ENCODE peak calls at places on chromosomes 6 and 20, in seven cellular contexts. Y is mammary epithelial cell; H is uterus; S is effector memory CD4-positive, alpha-beta T cell; A is adipocyte; R is RWPE2; F is fibroblast of lung. U is an unnamed sample.
A peak's percentile ranks its signal among the peaks of the same experiment; 100 is the strongest.

GRCh38 chr20:57387945-57388351 is 3.2 kb upstream of the RBM38 start:
- DNase-seq in S (no peak), R (peak; percentile 70), H (no peak), A (no peak), F (no peak), Y (no peak), U (no peak)

GRCh38 chr6:81787313-81788068 is 35.0 kb upstream of the TENT5A start:
- DNase-seq in A (peak; percentile 47), S (no peak), Y (peak; percentile 44), R (no peak), H (no peak), F (peak; percentile 69), U (peak; percentile 20)

GRCh38 chr6:148509789-148510581 is 167.3 kb downstream of the SASH1 start:
- DNase-seq in R (no peak), S (no peak), Y (peak; percentile 79), H (peak; percentile 48), A (peak; percentile 97), F (peak; percentile 95), U (peak; percentile 96)

GRCh38 chr6:107080036-107080435 is 35.3 kb downstream of the BEND3 start:
- DNase-seq in S (no peak), F (no peak), A (peak; percentile 4), H (no peak), Y (no peak), R (no peak), U (no peak)

GRCh38 chr6:38212579-38212978 is 393.1 kb downstream of the ZFAND3 start:
- DNase-seq in R (no peak), S (no peak), A (peak; percentile 61), F (peak; percentile 39), Y (no peak), H (no peak), U (no peak)

GRCh38 chr6:170480045-170480714 is 72.9 kb downstream of the PSMB1 start:
- DNase-seq in F (no peak), A (peak; percentile 42), R (no peak), H (no peak), Y (peak; percentile 21), S (no peak), U (no peak)

GRCh38 chr20:60362531-60362930 is 404.3 kb downstream of the CDH26 start:
- DNase-seq in A (no peak), Y (no peak), S (no peak), R (peak; percentile 53), F (peak; percentile 8), H (no peak), U (no peak)

GRCh38 chr6:106608080-106608668 is 21.1 kb downstream of the RTN4IP1 start:
- DNase-seq in H (no peak), A (peak; percentile 53), F (peak; percentile 51), S (no peak), Y (peak; percentile 66), R (no peak), U (no peak)

GRCh38 chr6:41469156-41469950 is 76.8 kb upstream of the FOXP4 start:
- DNase-seq in R (no peak), S (no peak), H (no peak), Y (no peak), F (no peak), A (no peak), U (no peak)

GRCh38 chr6:93164781-93165180 is 254.6 kb downstream of the EPHA7 start:
- DNase-seq in F (peak; percentile 53), A (no peak), S (no peak), H (no peak), R (no peak), Y (no peak), U (peak; percentile 63)

GRCh38 chr6:112802154-112802553 is 455.0 kb downstream of the RFPL4B start:
- DNase-seq in F (peak; percentile 96), A (peak; percentile 93), S (no peak), H (no peak), Y (peak; percentile 26), R (no peak), U (peak; percentile 89)

GRCh38 chr6:81718126-81718525 is 34.4 kb downstream of the TENT5A start:
- DNase-seq in R (no peak), A (no peak), F (peak; percentile 9), H (no peak), Y (no peak), S (no peak), U (no peak)

GRCh38 chr6:89859744-89860143 is 30.1 kb downstream of the CASP8AP2 start:
- DNase-seq in A (no peak), S (no peak), R (no peak), F (no peak), Y (peak; percentile 1), H (no peak), U (no peak)

GRCh38 chr6:142810952-142811514 is 133.9 kb downstream of the HIVEP2 start:
- DNase-seq in S (no peak), A (peak; percentile 28), R (no peak), H (no peak), Y (no peak), F (peak; percentile 19), U (no peak)

GRCh38 chr20:10502098-10502526 is 67.0 kb downstream of the SLX4IP start:
- DNase-seq in R (no peak), A (no peak), F (no peak), Y (no peak), H (no peak), S (no peak), U (no peak)

GRCh38 chr20:40160151-40160550 is 528.9 kb downstream of the MAFB start:
- DNase-seq in R (no peak), H (peak; percentile 26), F (no peak), A (peak; percentile 50), S (no peak), Y (peak; percentile 41), U (no peak)

GRCh38 chr6:74114428-74114827 is 418.4 kb downstream of the CD109 start:
- DNase-seq in H (no peak), S (no peak), F (no peak), R (no peak), Y (no peak), A (no peak), U (no peak)

GRCh38 chr6:125793863-125794262 is 3.1 kb downstream of the NCOA7 start:
- DNase-seq in S (no peak), A (peak; percentile 68), F (no peak), R (no peak), Y (peak; percentile 55), H (no peak), U (no peak)

GRCh38 chr6:125792172-125792571 is 1.4 kb downstream of the NCOA7 start:
- DNase-seq in S (no peak), H (no peak), Y (peak; percentile 50), R (no peak), F (no peak), A (no peak), U (no peak)

GRCh38 chr6:125794342-125795137 is 3.8 kb downstream of the NCOA7 start:
- DNase-seq in Y (peak; percentile 27), S (no peak), R (no peak), A (peak; percentile 82), F (no peak), H (no peak), U (no peak)

GRCh38 chr6:125792680-125793079 is 1.9 kb downstream of the NCOA7 start:
- DNase-seq in R (no peak), S (no peak), H (no peak), A (peak; percentile 75), Y (peak; percentile 35), F (peak; percentile 43), U (no peak)

DNA sequence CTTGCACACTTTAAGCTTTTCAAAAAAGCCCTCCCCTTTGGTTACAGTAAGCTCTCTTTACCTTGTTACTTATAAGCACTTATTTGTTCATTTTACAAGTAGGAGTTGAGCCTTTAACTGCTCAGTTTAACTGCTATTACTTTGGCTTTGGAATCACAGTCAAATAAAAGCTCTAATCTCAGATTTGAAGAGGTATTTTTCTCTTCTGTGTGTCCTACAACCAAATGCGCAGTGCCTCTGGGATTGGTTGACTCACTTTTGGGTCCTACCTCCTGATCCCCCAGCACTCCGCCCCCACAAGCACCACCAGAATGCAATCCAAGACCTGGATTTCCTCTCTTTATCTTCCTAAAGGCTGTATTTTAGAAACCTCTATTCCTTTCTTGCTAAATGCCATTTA is 2.5 kb downstream of the NCOA7 start:
- DNase-seq in A (peak; percentile 53), S (no peak), Y (no peak), H (no peak), F (no peak), R (no peak), U (no peak)
- H3K4me3 ChIP-seq in A (peak overlapping the region; percentile 90), S (no peak overlapping the region), Y (no peak overlapping the region), H (no peak overlapping the region), F (no peak overlapping the region), R (no peak overlapping the region), U (no peak overlapping the region)

DNA sequence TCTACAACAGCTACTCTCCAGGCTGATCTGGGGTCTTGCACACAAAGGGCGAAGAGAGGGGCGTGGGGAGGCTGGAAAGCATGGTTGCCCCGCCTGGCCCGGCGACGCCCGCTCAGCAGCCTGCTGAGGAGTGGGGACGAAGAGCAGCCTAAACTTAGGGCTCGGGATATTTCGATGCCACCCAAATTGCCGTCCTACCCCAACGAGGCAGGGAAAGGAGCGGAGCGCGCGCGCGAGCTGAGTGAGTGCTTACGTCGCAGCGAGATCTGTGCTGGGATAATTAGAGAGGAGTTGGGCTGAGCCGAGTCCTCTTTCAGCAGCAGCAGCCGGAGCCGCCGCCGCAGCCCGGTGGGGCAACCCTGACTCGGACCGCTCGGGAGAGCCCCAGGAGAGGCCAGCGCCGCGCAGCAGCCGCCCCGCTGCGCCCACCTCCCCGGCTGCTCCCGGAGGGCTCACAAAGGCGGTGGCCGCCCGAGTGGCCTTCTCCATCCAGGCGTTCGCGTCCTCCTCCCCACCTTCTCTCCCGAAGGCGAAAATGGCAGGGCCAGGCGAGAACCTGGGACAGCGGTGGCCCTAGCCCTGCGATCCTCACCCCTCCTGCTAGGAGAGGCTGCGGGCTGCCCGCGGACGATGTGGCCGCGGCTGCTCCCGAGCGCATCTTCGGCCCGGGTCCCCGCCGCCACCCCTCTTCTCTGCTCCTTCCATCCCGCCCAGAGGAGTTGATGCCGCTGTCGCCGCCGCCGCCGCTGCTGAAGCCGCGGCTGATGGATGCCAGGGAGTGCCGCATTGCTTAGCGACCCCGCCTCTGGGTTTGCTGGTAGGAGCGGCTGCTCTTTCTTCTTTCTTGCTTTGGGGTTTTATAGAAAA is at the start of gene CLVS2:
- DNase-seq in S (no peak), A (peak; percentile 13), H (peak; percentile 26), Y (peak; percentile 7), R (no peak), F (peak; percentile 25), U (peak; percentile 7)
- H3K4me3 ChIP-seq in S (no peak within 1 kb of the TSS), A (peak within 1 kb of the TSS; percentile 63), H (peak within 1 kb of the TSS; percentile 48), Y (peak within 1 kb of the TSS; percentile 18), R (peak within 1 kb of the TSS; percentile 6), F (peak within 1 kb of the TSS; percentile 20), U (peak within 1 kb of the TSS; percentile 53)

DNA sequence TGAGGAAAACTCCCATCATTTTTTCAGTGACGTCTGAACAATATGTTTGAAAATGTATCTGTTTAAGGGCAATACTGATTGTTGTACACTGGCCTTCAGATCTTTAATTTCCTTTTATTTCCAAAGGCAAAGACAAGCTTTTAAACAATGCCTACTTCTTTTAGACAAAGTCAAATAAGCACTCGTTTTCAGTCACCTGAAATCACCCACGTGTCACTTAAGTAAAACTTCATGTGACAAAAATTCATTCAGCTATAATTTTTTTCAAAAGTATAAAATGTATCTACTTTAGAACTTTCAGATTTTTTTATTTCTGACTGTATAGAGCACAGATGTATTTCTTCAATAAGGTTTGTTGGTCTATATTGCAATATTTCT is 113.5 kb upstream of the BEND6 start:
- DNase-seq in A (no peak), S (no peak), Y (no peak), H (no peak), F (no peak), R (no peak), U (no peak)
- H3K4me3 ChIP-seq in A (peak overlapping the region; percentile 86), S (no peak overlapping the region), Y (no peak overlapping the region), H (no peak overlapping the region), F (peak overlapping the region; percentile 95), R (peak overlapping the region; percentile 6), U (peak overlapping the region; percentile 86)

DNA sequence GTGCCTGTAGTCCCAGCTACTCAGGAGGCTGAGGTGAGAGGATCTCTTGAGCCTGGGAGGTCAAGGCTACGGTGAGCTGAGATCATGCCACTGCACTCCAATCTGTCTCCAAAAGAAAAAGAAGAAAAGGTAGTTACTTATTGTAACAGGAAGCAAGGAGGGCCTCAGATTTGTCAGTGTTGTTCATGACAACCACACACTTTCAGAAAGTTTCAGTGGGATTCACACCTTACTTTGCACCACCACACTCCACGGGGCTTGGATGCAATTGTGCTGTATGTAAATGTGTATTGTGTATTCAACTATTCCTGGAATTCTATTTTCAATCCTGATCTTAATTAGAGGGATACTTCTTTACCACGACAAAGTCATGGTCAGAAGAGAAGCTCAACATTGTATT is 142.6 kb downstream of the ELOVL4 start:
- DNase-seq in R (no peak), F (no peak), S (no peak), Y (no peak), H (no peak), A (no peak), U (no peak)
- H3K4me3 ChIP-seq in R (no peak overlapping the region), F (no peak overlapping the region), S (no peak overlapping the region), Y (no peak overlapping the region), H (no peak overlapping the region), A (no peak overlapping the region), U (no peak overlapping the region)

U was measured in skeletal muscle cell.